ENCODE peak calls at places on chromosome 22, in nine cellular contexts. Y, L, A, W, J, P, C, G and V are unnamed samples.

GRCh38 chr22:37045958-37046357 is 5.6 kb upstream of the KCTD17 start:
- DNase-seq in Y (no peak), L (no peak), A (peak; percentile 41), W (no peak), J (no peak), P (peak; percentile 19), C (no peak), G (peak; percentile 32), V (no peak)

GRCh38 chr22:25060522-25061071 is 108.1 kb downstream of the KIAA1671 start:
- DNase-seq in Y (no peak), L (no peak), A (no peak), W (no peak), J (no peak), P (no peak), C (no peak), G (no peak), V (no peak)

GRCh38 chr22:31603574-31603973 is 58.4 kb downstream of the PISD start:
- DNase-seq in Y (peak; percentile 67), L (no peak), A (no peak), W (no peak), J (no peak), P (no peak), C (no peak), G (no peak), V (no peak)

GRCh38 chr22:46578824-46579561 is 41.2 kb upstream of the GRAMD4 start:
- DNase-seq in Y (no peak), L (peak; percentile 69), A (no peak), W (no peak), J (peak; percentile 71), P (no peak), C (no peak), G (no peak), V (no peak)

GRCh38 chr22:46119729-46120419 is 30.5 kb upstream of the PPARA start:
- DNase-seq in Y (no peak), L (peak; percentile 53), A (peak; percentile 48), W (peak; percentile 31), J (no peak), P (no peak), C (peak; percentile 83), G (no peak), V (no peak)

GRCh38 chr22:26783886-26784285 is 126.5 kb downstream of the MIAT start:
- DNase-seq in Y (no peak), L (no peak), A (no peak), W (no peak), J (no peak), P (no peak), C (no peak), G (no peak), V (no peak)

GRCh38 chr22:17095538-17095937 is 10.7 kb downstream of the IL17RA start:
- DNase-seq in Y (peak; percentile 18), L (no peak), A (no peak), W (no peak), J (no peak), P (no peak), C (no peak), G (no peak), V (no peak)

GRCh38 chr22:24875862-24876506 is 70.0 kb downstream of the SGSM1 start:
- DNase-seq in Y (no peak), L (no peak), A (no peak), W (no peak), J (no peak), P (no peak), C (peak; percentile 28), G (no peak), V (no peak)

GRCh38 chr22:20758688-20759087 is 15.2 kb upstream of the SERPIND1 start:
- DNase-seq in Y (no peak), L (no peak), A (no peak), W (no peak), J (no peak), P (no peak), C (no peak), G (no peak), V (no peak)

GRCh38 chr22:44532466-44533025 is 34.5 kb upstream of the RTL6 start:
- DNase-seq in Y (no peak), L (no peak), A (no peak), W (no peak), J (no peak), P (no peak), C (no peak), G (no peak), V (no peak)

GRCh38 chr22:27682438-27682837 is 119.1 kb downstream of the MN1 start:
- DNase-seq in Y (no peak), L (no peak), A (no peak), W (no peak), J (no peak), P (no peak), C (no peak), G (no peak), V (no peak)

GRCh38 chr22:46881373-46882118 is 119.1 kb downstream of the TBC1D22A start:
- DNase-seq in Y (peak; percentile 76), L (no peak), A (peak; percentile 43), W (no peak), J (no peak), P (no peak), C (no peak), G (no peak), V (no peak)

GRCh38 chr22:27241430-27242110 is 560.0 kb downstream of the MN1 start:
- DNase-seq in Y (no peak), L (peak; percentile 94), A (no peak), W (no peak), J (no peak), P (no peak), C (peak; percentile 81), G (no peak), V (no peak)

GRCh38 chr22:32202539-32203180 is 2.2 kb downstream of the RFPL2 start:
- DNase-seq in Y (peak; percentile 87), L (peak; percentile 59), A (peak; percentile 44), W (no peak), J (peak; percentile 85), P (no peak), C (no peak), G (peak; percentile 47), V (no peak)

GRCh38 chr22:35839811-35840739 is 122.4 kb downstream of the APOL5 start:
- DNase-seq in Y (peak; percentile 95), L (peak; percentile 78), A (peak; percentile 97), W (peak; percentile 82), J (peak; percentile 63), P (peak; percentile 97), C (peak; percentile 89), G (peak; percentile 62), V (no peak)

GRCh38 chr22:17143101-17143500 is 16.0 kb downstream of the HDHD5 start:
- DNase-seq in Y (peak; percentile 75), L (no peak), A (no peak), W (no peak), J (no peak), P (no peak), C (no peak), G (no peak), V (no peak)

GRCh38 chr22:19772673-19773469 is 12.3 kb downstream of the TBX1 start:
- DNase-seq in Y (no peak), L (no peak), A (no peak), W (no peak), J (no peak), P (no peak), C (peak; percentile 7), G (no peak), V (no peak)

GRCh38 chr22:38097557-38098409 is 12.7 kb downstream of the BAIAP2L2 start:
- DNase-seq in Y (no peak), L (no peak), A (no peak), W (no peak), J (peak; percentile 44), P (no peak), C (no peak), G (no peak), V (no peak)
- TF ChIP-seq CTCF in Y (no peak), L (no peak), A (peak; percentile 70), W (peak; percentile 43), J (no peak), P (peak; percentile 63), C (no peak), G (no peak), V (no peak)

DNA sequence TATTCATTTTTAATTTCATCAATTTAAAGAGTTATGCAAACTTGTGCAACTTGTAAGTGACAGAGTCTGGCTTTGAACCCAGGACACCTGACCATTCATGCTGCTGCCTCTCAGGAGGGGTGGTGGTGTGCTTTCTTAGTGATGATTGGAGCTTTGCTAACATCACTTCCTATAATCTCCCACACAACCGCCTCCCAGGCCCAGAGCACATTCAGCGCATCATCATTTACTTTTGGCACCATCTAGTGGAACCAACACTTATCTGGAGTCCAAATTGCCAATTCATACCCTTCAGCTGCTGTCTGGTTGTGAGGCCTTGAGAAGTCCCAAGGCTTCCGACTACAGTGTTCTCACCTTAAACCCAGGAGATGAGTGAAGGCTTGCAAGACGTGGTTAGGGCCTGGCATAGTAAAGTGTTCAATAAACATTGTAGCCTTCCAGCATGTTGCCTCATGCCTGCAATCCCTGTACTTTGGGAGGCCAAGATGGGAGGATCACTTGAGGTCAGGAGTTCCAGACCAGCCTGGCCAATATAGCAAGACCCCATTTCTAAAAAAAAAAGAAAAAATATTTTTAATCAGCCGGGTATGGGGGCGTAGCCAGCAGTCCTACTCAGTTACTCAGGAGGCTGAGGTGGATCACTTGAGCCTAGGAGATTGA is 1.1 kb upstream of the TTLL1 start:
- DNase-seq in Y (peak; percentile 91), L (no peak), A (peak; percentile 78), W (peak; percentile 58), J (peak; percentile 63), P (peak; percentile 50), C (peak; percentile 38), G (peak; percentile 82), V (no peak)
- TF ChIP-seq CTCF in Y (no peak), L (no peak), A (peak; percentile 72), W (peak; percentile 61), J (peak; percentile 39), P (peak; percentile 64), C (no peak), G (peak; percentile 71), V (no peak)

GRCh38 chr22:48782817-48783511 is 1044.7 kb downstream of the BRD1 start:
- DNase-seq in Y (peak; percentile 50), L (no peak), A (no peak), W (no peak), J (no peak), P (no peak), C (no peak), G (peak; percentile 10), V (no peak)
- TF ChIP-seq CTCF in Y (no peak), L (no peak), A (peak; percentile 37), W (no peak), J (peak; percentile 13), P (no peak), C (no peak), G (peak; percentile 19), V (no peak)

DNA sequence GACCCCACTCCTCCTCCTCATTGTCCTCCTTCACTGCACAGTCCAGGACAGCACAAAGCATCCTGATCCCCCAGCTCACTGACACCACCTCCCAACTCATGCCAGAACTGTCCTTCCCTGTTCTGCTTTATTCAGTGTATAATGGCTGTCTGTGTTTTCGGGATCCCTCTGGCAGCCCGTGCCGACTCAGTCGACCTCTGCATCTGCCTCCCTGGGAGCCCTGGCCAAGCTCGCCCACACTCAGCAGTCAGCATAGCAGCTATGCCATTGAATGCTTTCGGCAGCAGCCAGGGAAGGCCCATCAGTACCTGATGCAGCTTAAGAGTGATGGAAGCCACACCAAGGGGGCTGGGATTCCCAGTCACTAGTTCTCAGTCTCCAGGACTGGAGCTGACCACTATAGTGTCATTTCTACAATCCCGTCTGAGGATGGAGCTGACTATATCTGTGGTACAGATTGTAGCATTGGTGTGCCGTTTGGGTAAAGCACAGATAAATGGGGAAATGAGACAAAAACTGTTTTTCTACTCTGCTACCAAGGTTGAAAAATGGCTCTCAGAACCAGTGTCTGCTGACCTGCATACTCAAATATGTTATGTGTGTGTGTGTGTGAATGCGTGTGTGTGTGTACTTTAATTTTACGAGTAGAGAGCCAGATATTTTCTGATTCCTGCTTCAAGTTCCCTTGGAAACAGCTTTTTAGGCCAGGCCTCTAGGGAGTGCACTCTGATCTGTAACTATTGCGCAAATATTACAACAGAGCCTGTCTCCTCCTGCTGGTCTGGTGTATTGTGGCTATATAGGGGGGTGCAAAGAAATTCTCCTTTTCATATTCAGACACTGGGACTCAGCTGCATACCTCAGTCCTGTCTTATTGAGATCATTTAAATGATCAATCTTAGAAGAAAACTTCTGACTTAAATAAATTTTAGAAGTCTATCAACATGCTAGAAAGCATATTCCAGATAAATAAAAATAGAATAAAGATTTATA is 78.8 kb upstream of the TOP3B start:
- DNase-seq in Y (no peak), L (no peak), A (peak; percentile 39), W (peak; percentile 9), J (no peak), P (no peak), C (peak; percentile 41), G (peak; percentile 6), V (no peak)
- TF ChIP-seq CTCF in Y (no peak), L (no peak), A (no peak), W (peak; percentile 42), J (no peak), P (peak; percentile 6), C (peak; percentile 70), G (peak; percentile 5), V (no peak)